ENCODE peak calls at places on chromosomes 12 and 14, in eight cellular contexts. R, K, P, E, Z, X, A and M are unnamed samples.

GRCh38 chr12:22477894-22478287 is 66.5 kb downstream of the C2CD5 start:
- DNase-seq in K (no peak), X (no peak), Z (no peak), E (no peak), A (no peak), R (no peak), P (no peak), M (no peak)

GRCh38 chr14:59727073-59727661 is 143.4 kb downstream of the RTN1 start:
- DNase-seq in X (no peak), A (no peak), K (no peak), E (no peak), R (no peak), Z (no peak), P (no peak), M (no peak)

GRCh38 chr12:90322006-90322405 is 613.4 kb upstream of the ATP2B1 start:
- DNase-seq in A (no peak), P (no peak), Z (no peak), K (no peak), E (no peak), R (no peak), X (no peak), M (no peak)

GRCh38 chr12:113298861-113299545 is 35.9 kb downstream of the SLC8B1 start:
- DNase-seq in E (no peak), P (peak), A (peak), X (peak), Z (no peak), K (no peak), R (no peak), M (no peak)

GRCh38 chr12:89836026-89836425 is 127.4 kb upstream of the ATP2B1 start:
- DNase-seq in A (no peak), R (no peak), E (no peak), X (no peak), P (no peak), K (no peak), Z (no peak), M (no peak)

GRCh38 chr12:66086001-66086400 is 44.5 kb downstream of the LLPH start:
- DNase-seq in X (no peak), E (no peak), R (no peak), K (no peak), P (no peak), A (no peak), Z (no peak), M (no peak)

GRCh38 chr12:55797068-55797467 is 20.5 kb downstream of the SARNP start:
- DNase-seq in R (peak), P (no peak), E (no peak), A (peak), X (no peak), K (peak), Z (peak), M (no peak)

GRCh38 chr14:65239143-65239672 is 136.9 kb upstream of the MAX start:
- DNase-seq in P (no peak), K (no peak), X (no peak), A (no peak), R (no peak), Z (no peak), E (no peak), M (no peak)

GRCh38 chr12:54385251-54385914 is 850 bp upstream of the ZNF385A start:
- DNase-seq in Z (no peak), A (no peak), P (no peak), X (no peak), E (no peak), K (no peak), R (peak), M (no peak)

GRCh38 chr12:124740691-124741137 is 123.0 kb downstream of the SCARB1 start:
- DNase-seq in Z (no peak), X (no peak), E (no peak), A (no peak), K (no peak), P (no peak), R (no peak), M (no peak)

GRCh38 chr12:53999596-54000104 is 311 bp upstream of the HOXC9 start:
- DNase-seq in R (no peak), E (no peak), Z (peak), K (peak), P (peak), A (no peak), X (peak), M (no peak)

GRCh38 chr14:69750495-69750894 is 16.4 kb upstream of the SRSF5 start:
- DNase-seq in A (no peak), P (no peak), X (no peak), Z (no peak), R (no peak), E (no peak), K (no peak), M (peak)

GRCh38 chr12:18217981-18218380 is 43.3 kb upstream of the PIK3C2G start:
- DNase-seq in R (no peak), A (no peak), Z (no peak), E (no peak), K (no peak), P (no peak), X (no peak), M (no peak)

GRCh38 chr14:85281921-85282320 is 248.0 kb upstream of the FLRT2 start:
- DNase-seq in Z (no peak), X (no peak), P (no peak), A (no peak), K (no peak), E (no peak), R (no peak), M (no peak)

GRCh38 chr12:57894577-57895292 is 46.6 kb upstream of the ATP23 start:
- DNase-seq in X (no peak), P (no peak), E (no peak), R (no peak), Z (no peak), K (no peak), A (no peak), M (no peak)

GRCh38 chr12:6735448-6736191 is 11.8 kb downstream of the COPS7A start:
- DNase-seq in K (peak), E (peak), P (peak), A (peak), R (peak), X (no peak), Z (peak), M (no peak)
- TF ChIP-seq CTCF in K (peak), E (peak), P (peak), A (peak), R (peak), X (peak), Z (peak), M (peak)

GRCh38 chr14:104633276-104633861 is 28.8 kb upstream of the TMEM179 start:
- DNase-seq in E (no peak), P (no peak), Z (no peak), X (no peak), K (no peak), R (no peak), A (no peak), M (no peak)
- TF ChIP-seq CTCF in E (no peak), P (no peak), Z (no peak), X (no peak), K (no peak), R (no peak), A (no peak), M (no peak)

DNA sequence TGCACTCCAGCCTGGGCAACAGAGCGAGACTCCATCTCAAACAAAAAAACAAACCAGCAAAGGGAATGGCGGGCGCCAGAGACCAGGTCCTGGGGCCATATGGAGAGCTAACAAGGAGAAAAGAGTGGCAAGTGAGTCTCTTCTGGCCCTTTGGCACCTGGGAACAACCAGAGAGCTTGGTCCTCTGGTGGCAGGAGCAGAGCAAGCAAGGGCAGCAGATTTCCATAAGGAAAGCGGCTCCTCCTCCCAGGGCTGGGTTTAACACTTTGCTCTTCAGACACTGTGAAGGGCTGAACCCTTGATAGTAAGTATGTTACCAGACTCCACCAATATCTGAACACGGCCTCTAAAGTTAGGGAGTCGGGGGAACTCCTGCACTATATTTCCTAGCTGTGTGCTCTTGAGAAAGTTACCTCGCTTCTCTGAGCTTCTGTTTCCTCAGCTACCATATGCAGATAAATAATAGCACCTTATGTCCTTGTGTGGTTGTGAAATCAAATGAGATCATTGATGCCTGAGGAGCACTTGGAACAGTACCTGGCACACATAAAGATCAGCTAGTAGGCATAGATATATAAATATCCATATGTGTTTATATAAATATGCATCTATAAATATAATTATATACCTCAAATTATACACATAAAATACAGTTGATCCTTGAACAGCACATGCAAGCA is 33.4 kb upstream of the PLEKHG6 start:
- DNase-seq in Z (no peak), P (no peak), K (no peak), R (peak), A (no peak), X (no peak), E (no peak), M (no peak)
- TF ChIP-seq CTCF in Z (no peak), P (no peak), K (no peak), R (no peak), A (no peak), X (no peak), E (no peak), M (peak)

GRCh38 chr14:23633160-23633701 is 2.9 kb upstream of the DHRS2 start:
- DNase-seq in R (peak), P (no peak), E (no peak), A (no peak), Z (peak), K (no peak), X (no peak), M (no peak)
- TF ChIP-seq CTCF in R (peak), P (no peak), E (no peak), A (no peak), Z (no peak), K (no peak), X (no peak), M (no peak)